ENCODE peak calls at places on chromosomes 7 and 10, in four cellular contexts. S is transverse colon, K is IMR-90, N is spleen. U is an unnamed sample.

GRCh38 chr7:6579446-6579845 is 2.2 kb downstream of the ZDHHC4 start:
- DNase-seq in S (no peak), K (peak; percentile 42), N (no peak), U (no peak)

GRCh38 chr7:131004371-131004770 is 270.4 kb upstream of the KLF14 start:
- DNase-seq in S (no peak), K (no peak), N (no peak), U (no peak)

GRCh38 chr10:90227259-90227658 is 525.9 kb downstream of the KIF20B start:
- DNase-seq in S (no peak), K (peak; percentile 34), N (no peak), U (no peak)

GRCh38 chr10:132489053-132489703 is 48.4 kb upstream of the INPP5A start:
- DNase-seq in S (no peak), K (peak; percentile 51), N (peak; percentile 41), U (no peak)

GRCh38 chr7:30888783-30889182 is 22.9 kb upstream of the AQP1 start:
- DNase-seq in S (no peak), K (peak; percentile 86), N (no peak), U (peak; percentile 60)

GRCh38 chr10:119333146-119333792 is 125.9 kb downstream of the GRK5 start:
- DNase-seq in S (no peak), K (peak; percentile 70), N (peak; percentile 49), U (no peak)

GRCh38 chr10:71204746-71205145 is 7.6 kb upstream of the UNC5B start:
- DNase-seq in S (no peak), K (no peak), N (no peak), U (no peak)

GRCh38 chr7:123714296-123715080 is 34.3 kb downstream of the WASL start:
- DNase-seq in S (no peak), K (peak; percentile 24), N (no peak), U (no peak)

GRCh38 chr10:116472874-116473273 is 45.2 kb downstream of the PNLIPRP3 start:
- DNase-seq in S (no peak), K (peak; percentile 6), N (no peak), U (no peak)

GRCh38 chr10:59524373-59524772 is 162.0 kb upstream of the FAM13C start:
- DNase-seq in S (no peak), K (no peak), N (no peak), U (no peak)

GRCh38 chr10:11625019-11625735 is 13.7 kb upstream of the USP6NL start:
- DNase-seq in S (peak; percentile 26), K (no peak), N (no peak), U (no peak)

GRCh38 chr10:113746188-113746950 is 5.1 kb upstream of the PLEKHS1 start:
- DNase-seq in S (peak; percentile 85), K (no peak), N (no peak), U (no peak)

GRCh38 chr10:26488344-26488743 is 50.2 kb downstream of the APBB1IP start:
- DNase-seq in S (no peak), K (no peak), N (no peak), U (no peak)

GRCh38 chr10:31401287-31401686 is 82.3 kb downstream of the ZEB1 start:
- DNase-seq in S (no peak), K (no peak), N (no peak), U (no peak)

GRCh38 chr10:51425431-51425830 is 274.0 kb downstream of the CSTF2T start:
- DNase-seq in S (no peak), K (no peak), N (no peak), U (no peak)

GRCh38 chr10:124217906-124218769 is 124.7 kb upstream of the CHST15 start:
- DNase-seq in S (no peak), K (no peak), N (no peak), U (no peak)

GRCh38 chr7:117666019-117666418 is 186.2 kb downstream of the CFTR start:
- DNase-seq in S (no peak), K (peak; percentile 83), N (no peak), U (no peak)

GRCh38 chr10:74900297-74900696 is 73.9 kb downstream of the KAT6B start:
- DNase-seq in S (peak; percentile 17), K (no peak), N (no peak), U (no peak)

GRCh38 chr7:95089916-95090315 is 182.5 kb downstream of the PPP1R9A start:
- DNase-seq in S (no peak), K (no peak), N (no peak), U (no peak)

GRCh38 chr10:130369645-130370381 is 233.6 kb downstream of the GLRX3 start:
- DNase-seq in S (no peak), K (no peak), N (no peak), U (no peak)

DNA sequence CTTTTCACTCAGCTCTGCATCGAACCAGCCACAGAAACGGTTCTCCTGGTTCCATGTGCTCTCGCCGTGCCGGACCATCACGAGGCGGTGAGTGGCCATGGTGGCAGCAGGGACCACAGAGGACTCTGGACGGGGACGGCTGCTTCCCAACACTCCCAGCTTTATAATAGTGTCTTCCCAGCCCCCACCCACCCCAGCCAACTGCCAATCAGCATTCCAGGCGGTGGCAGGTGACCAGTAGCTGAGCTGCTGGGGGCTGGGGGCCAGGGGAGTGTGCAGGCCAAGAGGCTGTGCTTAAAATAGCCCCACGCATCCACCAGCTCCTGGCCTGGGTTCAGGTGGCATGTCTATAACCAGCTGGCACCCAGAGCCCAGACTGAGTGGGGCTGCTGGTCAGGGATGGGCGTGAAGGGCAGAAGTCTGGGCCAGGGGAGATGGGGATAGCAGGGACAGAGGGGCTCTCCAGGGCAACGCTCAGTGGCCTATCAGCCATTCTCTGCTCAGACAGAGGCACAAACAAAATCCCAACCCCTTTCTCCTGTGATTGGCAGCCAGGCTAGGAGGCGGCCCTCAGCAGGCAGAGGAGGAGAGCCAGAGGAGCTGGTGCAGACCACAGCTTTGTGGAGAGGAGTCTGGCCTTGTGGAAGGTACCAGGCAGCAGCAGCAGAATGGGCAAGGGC is at the start of gene PGAM2:
- DNase-seq in S (peak; percentile 18), K (no peak), N (peak; percentile 79), U (no peak)
- TF ChIP-seq POLR2A in S (peak; percentile 9), K (no peak), N (no peak), U (no peak)

DNA sequence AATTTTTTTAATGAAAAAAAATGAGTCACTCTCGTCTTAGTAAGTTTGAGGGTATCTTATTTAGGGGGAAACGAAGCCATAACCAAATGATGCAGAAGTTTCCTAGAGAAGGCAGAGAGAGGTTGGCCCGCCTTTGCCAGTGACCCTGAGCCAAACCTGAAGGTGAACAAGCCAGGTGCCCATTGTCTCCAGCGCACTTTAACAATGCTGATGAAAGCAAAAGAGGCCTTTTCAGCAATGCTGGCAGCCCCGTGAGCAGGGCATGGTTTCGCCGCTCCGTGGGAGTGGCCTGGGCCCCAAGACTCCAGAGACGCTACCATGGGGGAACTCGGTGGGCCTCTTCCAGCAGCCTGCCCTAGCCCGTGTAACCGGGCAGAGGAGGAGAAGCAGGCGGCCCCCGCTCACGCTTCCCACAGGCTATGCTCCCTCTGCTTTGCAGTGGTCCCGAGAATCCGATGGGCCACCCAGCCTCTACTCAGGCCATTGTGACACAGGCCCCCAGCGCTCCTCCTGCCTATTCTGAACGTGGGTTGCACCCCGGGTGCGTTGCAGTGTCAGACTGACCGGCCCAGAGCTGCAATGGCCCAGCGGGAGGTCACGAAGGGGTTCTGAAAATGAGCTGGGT is 14.0 kb upstream of the UNCX start:
- DNase-seq in S (no peak), K (no peak), N (no peak), U (no peak)
- TF ChIP-seq POLR2A in S (no peak), K (no peak), N (no peak), U (no peak)

GRCh38 chr10:73413108-73413527 is 740 bp downstream of the ANXA7 start:
- DNase-seq in S (peak; percentile 67), K (no peak), N (no peak), U (no peak)

GRCh38 chr10:73410897-73411296 is 3.0 kb downstream of the ANXA7 start:
- DNase-seq in S (no peak), K (no peak), N (no peak), U (no peak)

GRCh38 chr10:73416571-73416970 is 2.7 kb upstream of the ANXA7 start:
- DNase-seq in S (no peak), K (no peak), N (no peak), U (no peak)

GRCh38 chr10:73414230-73414981 is 548 bp upstream of the ANXA7 start:
- DNase-seq in S (peak; percentile 48), K (no peak), N (no peak), U (no peak)

DNA sequence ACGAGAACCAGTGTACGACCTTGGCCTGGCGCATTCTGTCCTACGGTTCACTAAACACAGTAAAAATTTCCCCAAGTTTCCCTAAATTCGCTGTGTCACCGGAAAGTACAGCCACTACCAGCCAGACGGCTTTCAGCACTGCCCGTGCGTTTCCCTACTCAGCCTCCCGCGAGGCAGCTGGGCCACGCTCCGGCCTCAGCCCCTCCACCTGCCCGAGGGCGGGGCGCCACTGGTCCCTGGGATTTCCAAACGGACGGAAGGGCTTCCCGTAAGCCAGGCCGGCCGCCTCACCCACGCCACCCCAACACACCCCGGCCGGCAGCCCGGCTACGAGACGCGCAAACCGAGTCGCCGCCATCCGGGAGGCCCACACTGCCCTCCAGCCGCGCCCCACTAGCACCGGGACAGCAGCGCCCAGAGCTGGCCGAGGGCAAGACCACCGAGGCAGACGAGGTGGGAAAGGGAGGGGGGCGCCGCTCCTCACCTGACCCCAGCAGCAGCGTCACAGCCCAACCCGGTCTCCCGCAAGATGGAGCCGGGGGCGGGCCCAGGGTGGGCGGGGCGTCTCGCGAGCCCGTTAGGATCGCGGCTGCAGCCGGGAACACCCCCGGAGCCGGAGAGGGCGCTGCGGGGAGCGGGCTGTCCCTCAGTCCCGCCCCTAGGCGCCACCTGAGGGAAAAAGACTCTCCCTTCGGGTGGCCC is at the start of gene ANXA7:
- DNase-seq in S (peak; percentile 97), K (peak; percentile 75), N (peak; percentile 99), U (peak; percentile 95)
- TF ChIP-seq POLR2A in S (peak; percentile 82), K (peak; percentile 81), N (no peak), U (peak; percentile 83)

GRCh38 chr10:28137907-28138880 is 139.3 kb upstream of the ODAD2 start:
- DNase-seq in S (no peak), K (peak; percentile 59), N (no peak), U (no peak)

GRCh38 chr10:28135258-28135657 is 136.4 kb upstream of the ODAD2 start:
- DNase-seq in S (no peak), K (peak; percentile 16), N (no peak), U (no peak)

DNA sequence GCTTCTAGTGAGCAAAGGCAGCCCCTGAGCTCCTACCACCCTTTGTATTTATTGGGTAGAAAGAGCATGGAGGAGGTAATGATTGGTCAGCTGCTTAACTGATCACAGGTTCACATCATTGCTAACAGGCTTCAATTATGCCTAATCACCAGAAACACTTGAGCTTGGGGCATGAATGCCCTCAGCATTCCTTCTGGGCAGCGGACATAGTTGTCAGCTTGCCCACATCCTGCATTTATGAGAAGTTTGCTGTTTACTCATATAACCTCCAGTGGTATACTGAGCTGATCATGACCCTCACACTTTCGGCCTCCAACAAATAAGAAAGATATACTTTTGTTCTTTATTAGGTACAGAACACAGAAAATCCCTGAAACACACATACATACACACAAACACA is 140.3 kb upstream of the ODAD2 start:
- DNase-seq in S (no peak), K (no peak), N (no peak), U (no peak)
- TF ChIP-seq POLR2A in S (no peak), K (no peak), N (no peak), U (no peak)